ENCODE peak calls at places on chromosomes 6 and 20, in five cellular contexts. One of them, this sample, is unnamed.

GRCh38 chr20:63703976-63704748 is 3.6 kb downstream of the ARFRP1 start:
- DNase-seq in dorsolateral prefrontal cortex: peak
- DNase-seq in left lung: no peak
- DNase-seq in kidney epithelial cell: no peak
- DNase-seq in heart left ventricle: no peak
- DNase-seq in this sample: no peak

GRCh38 chr6:64293298-64293697 is 657.7 kb downstream of the PHF3 start:
- DNase-seq in heart left ventricle: no peak
- DNase-seq in left lung: no peak
- DNase-seq in kidney epithelial cell: no peak
- DNase-seq in dorsolateral prefrontal cortex: no peak
- DNase-seq in this sample: no peak

GRCh38 chr6:119647309-119647708 is 297.7 kb upstream of the MAN1A1 start:
- DNase-seq in dorsolateral prefrontal cortex: no peak
- DNase-seq in kidney epithelial cell: no peak
- DNase-seq in left lung: no peak
- DNase-seq in heart left ventricle: no peak
- DNase-seq in this sample: no peak

GRCh38 chr20:58073945-58074920 is 154.2 kb downstream of the ANKRD60 start:
- DNase-seq in dorsolateral prefrontal cortex: no peak
- DNase-seq in kidney epithelial cell: no peak
- DNase-seq in heart left ventricle: no peak
- DNase-seq in left lung: peak
- DNase-seq in this sample: no peak

GRCh38 chr6:32393660-32394420 is 13.1 kb downstream of the BTNL2 start:
- DNase-seq in left lung: no peak
- DNase-seq in kidney epithelial cell: peak
- DNase-seq in dorsolateral prefrontal cortex: no peak
- DNase-seq in heart left ventricle: no peak
- DNase-seq in this sample: no peak

GRCh38 chr6:89412071-89413005 is at the start of gene RRAGD:
- DNase-seq in heart left ventricle: peak
- DNase-seq in left lung: peak
- DNase-seq in dorsolateral prefrontal cortex: peak
- DNase-seq in kidney epithelial cell: no peak
- DNase-seq in this sample: peak

GRCh38 chr6:29653452-29654038 is 3.3 kb upstream of the MOG start:
- DNase-seq in dorsolateral prefrontal cortex: no peak
- DNase-seq in kidney epithelial cell: no peak
- DNase-seq in heart left ventricle: no peak
- DNase-seq in left lung: no peak
- DNase-seq in this sample: no peak

GRCh38 chr20:38372830-38373229 is 26.5 kb downstream of the LBP start:
- DNase-seq in dorsolateral prefrontal cortex: no peak
- DNase-seq in left lung: no peak
- DNase-seq in kidney epithelial cell: no peak
- DNase-seq in heart left ventricle: no peak
- DNase-seq in this sample: no peak

GRCh38 chr20:51636123-51636522 is 93.6 kb upstream of the NFATC2 start:
- DNase-seq in left lung: no peak
- DNase-seq in dorsolateral prefrontal cortex: no peak
- DNase-seq in kidney epithelial cell: no peak
- DNase-seq in heart left ventricle: no peak
- DNase-seq in this sample: no peak

GRCh38 chr6:16761469-16762264 is 407 bp upstream of the ATXN1 start:
- DNase-seq in left lung: peak
- DNase-seq in kidney epithelial cell: no peak
- DNase-seq in heart left ventricle: peak
- DNase-seq in dorsolateral prefrontal cortex: peak
- DNase-seq in this sample: peak

GRCh38 chr6:116246089-116246488 is 7.8 kb downstream of the TSPYL4 start:
- DNase-seq in kidney epithelial cell: no peak
- DNase-seq in left lung: no peak
- DNase-seq in heart left ventricle: no peak
- DNase-seq in dorsolateral prefrontal cortex: no peak
- DNase-seq in this sample: no peak

GRCh38 chr6:114096553-114097172 is 125.7 kb upstream of the HDAC2 start:
- DNase-seq in dorsolateral prefrontal cortex: no peak
- DNase-seq in left lung: no peak
- DNase-seq in kidney epithelial cell: no peak
- DNase-seq in heart left ventricle: no peak
- DNase-seq in this sample: no peak

GRCh38 chr6:39037707-39038106 is 10.9 kb upstream of the GLP1R start:
- DNase-seq in dorsolateral prefrontal cortex: no peak
- DNase-seq in heart left ventricle: no peak
- DNase-seq in left lung: no peak
- DNase-seq in kidney epithelial cell: no peak
- DNase-seq in this sample: no peak

DNA sequence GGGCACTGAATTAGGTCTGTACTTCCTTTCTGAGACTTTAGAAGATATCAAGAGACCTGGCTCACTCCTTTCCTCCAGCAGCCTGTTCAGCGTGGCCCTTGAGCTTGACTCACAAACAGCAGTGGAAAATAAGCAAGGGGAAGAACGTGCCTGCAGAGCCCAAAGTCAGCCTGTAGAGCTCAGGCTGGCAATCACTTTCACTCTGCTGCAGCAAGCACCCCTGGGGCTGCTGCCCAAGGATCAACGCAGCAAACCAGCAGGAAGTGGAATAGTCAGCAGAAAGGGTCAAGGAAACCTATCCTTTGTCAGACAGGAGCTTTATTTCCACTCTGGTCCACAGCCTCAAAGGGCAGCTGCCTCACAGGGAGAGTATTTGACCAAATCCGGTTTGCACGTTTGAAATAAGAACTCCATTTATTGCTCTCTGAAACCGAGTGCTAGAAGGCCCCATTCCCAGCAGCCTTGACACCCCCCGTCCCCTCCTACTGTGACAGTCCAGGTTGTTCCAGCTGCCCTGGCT is 77.4 kb downstream of the PRDM1 start:
- DNase-seq in kidney epithelial cell: no peak
- DNase-seq in dorsolateral prefrontal cortex: no peak
- DNase-seq in heart left ventricle: no peak
- DNase-seq in left lung: peak
- DNase-seq in this sample: no peak
- TF ChIP-seq CTCF in kidney epithelial cell: no peak
- TF ChIP-seq CTCF in dorsolateral prefrontal cortex: no peak
- TF ChIP-seq CTCF in heart left ventricle: no peak
- TF ChIP-seq CTCF in left lung: no peak
- TF ChIP-seq CTCF in this sample: no peak

GRCh38 chr20:2010533-2010932 is 16.7 kb upstream of the PDYN start:
- DNase-seq in dorsolateral prefrontal cortex: no peak
- DNase-seq in kidney epithelial cell: no peak
- DNase-seq in left lung: no peak
- DNase-seq in heart left ventricle: no peak
- DNase-seq in this sample: no peak
- TF ChIP-seq CTCF in dorsolateral prefrontal cortex: no peak
- TF ChIP-seq CTCF in kidney epithelial cell: no peak
- TF ChIP-seq CTCF in left lung: no peak
- TF ChIP-seq CTCF in heart left ventricle: no peak
- TF ChIP-seq CTCF in this sample: no peak

GRCh38 chr6:5215799-5216198 is 45.0 kb downstream of the LYRM4 start:
- DNase-seq in kidney epithelial cell: no peak
- DNase-seq in left lung: no peak
- DNase-seq in heart left ventricle: no peak
- DNase-seq in dorsolateral prefrontal cortex: no peak
- DNase-seq in this sample: no peak

GRCh38 chr6:5214570-5215052 is 46.1 kb downstream of the LYRM4 start:
- DNase-seq in heart left ventricle: no peak
- DNase-seq in kidney epithelial cell: no peak
- DNase-seq in left lung: no peak
- DNase-seq in dorsolateral prefrontal cortex: peak
- DNase-seq in this sample: peak

GRCh38 chr6:5215181-5215580 is 45.6 kb downstream of the LYRM4 start:
- DNase-seq in kidney epithelial cell: peak
- DNase-seq in dorsolateral prefrontal cortex: no peak
- DNase-seq in left lung: no peak
- DNase-seq in heart left ventricle: no peak
- DNase-seq in this sample: no peak

GRCh38 chr6:5219292-5219691 is 41.5 kb downstream of the LYRM4 start:
- DNase-seq in kidney epithelial cell: no peak
- DNase-seq in dorsolateral prefrontal cortex: no peak
- DNase-seq in left lung: no peak
- DNase-seq in heart left ventricle: no peak
- DNase-seq in this sample: no peak

GRCh38 chr6:5213851-5214507 is 46.8 kb downstream of the LYRM4 start:
- DNase-seq in left lung: no peak
- DNase-seq in dorsolateral prefrontal cortex: no peak
- DNase-seq in kidney epithelial cell: no peak
- DNase-seq in heart left ventricle: no peak
- DNase-seq in this sample: no peak
- TF ChIP-seq CTCF in left lung: no peak
- TF ChIP-seq CTCF in dorsolateral prefrontal cortex: no peak
- TF ChIP-seq CTCF in kidney epithelial cell: no peak
- TF ChIP-seq CTCF in heart left ventricle: peak
- TF ChIP-seq CTCF in this sample: no peak

DNA sequence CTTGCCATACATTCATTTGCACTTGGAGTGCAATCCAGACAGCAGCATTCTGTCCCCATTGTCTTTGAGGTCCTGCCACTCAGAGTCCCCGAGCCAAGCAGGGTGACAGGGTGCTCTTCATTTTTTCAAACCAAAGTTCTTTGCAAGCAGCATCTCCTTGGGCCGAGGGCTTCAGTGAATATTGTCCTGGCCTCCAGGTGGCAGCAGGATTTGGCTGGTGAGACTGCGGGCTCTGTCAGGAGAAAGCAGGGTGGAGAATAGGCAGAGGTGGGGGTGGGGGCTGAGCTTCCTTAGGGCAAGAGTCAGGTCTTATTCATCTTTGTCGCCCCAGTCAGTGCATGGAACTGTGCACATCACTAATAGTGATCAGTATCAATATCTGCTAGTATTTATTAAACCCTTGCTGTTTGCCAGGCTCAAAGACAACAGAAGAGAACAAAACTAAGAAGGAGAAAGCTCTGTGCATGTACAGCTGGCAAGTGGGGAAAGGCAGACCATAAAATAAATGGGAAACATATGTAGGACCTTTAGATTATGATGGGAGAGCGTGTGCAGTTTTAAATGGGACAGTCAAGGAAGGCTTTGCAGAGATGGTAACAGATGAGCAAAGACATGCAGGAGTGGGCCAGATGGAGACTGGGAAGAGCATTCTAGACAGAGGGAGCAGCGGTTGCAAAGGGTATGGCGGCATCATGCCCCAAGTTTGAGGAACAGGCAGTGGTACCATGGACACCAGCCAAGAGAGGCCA is 260.2 kb downstream of the NRN1 start:
- DNase-seq in dorsolateral prefrontal cortex: no peak
- DNase-seq in heart left ventricle: no peak
- DNase-seq in kidney epithelial cell: no peak
- DNase-seq in left lung: no peak
- DNase-seq in this sample: no peak
- TF ChIP-seq CTCF in dorsolateral prefrontal cortex: no peak
- TF ChIP-seq CTCF in heart left ventricle: peak
- TF ChIP-seq CTCF in kidney epithelial cell: peak
- TF ChIP-seq CTCF in left lung: no peak
- TF ChIP-seq CTCF in this sample: no peak

GRCh38 chr6:79570802-79571367 is 33.7 kb upstream of the LCA5 start:
- DNase-seq in heart left ventricle: no peak
- DNase-seq in kidney epithelial cell: no peak
- DNase-seq in dorsolateral prefrontal cortex: no peak
- DNase-seq in left lung: no peak
- DNase-seq in this sample: no peak
- TF ChIP-seq CTCF in heart left ventricle: peak
- TF ChIP-seq CTCF in kidney epithelial cell: peak
- TF ChIP-seq CTCF in dorsolateral prefrontal cortex: peak
- TF ChIP-seq CTCF in left lung: peak
- TF ChIP-seq CTCF in this sample: peak

GRCh38 chr6:1380625-1381396 is 8.6 kb upstream of the FOXF2 start:
- DNase-seq in left lung: no peak
- DNase-seq in dorsolateral prefrontal cortex: no peak
- DNase-seq in kidney epithelial cell: no peak
- DNase-seq in heart left ventricle: no peak
- DNase-seq in this sample: no peak

GRCh38 chr6:1382331-1382882 is 7.0 kb upstream of the FOXF2 start:
- DNase-seq in kidney epithelial cell: no peak
- DNase-seq in heart left ventricle: no peak
- DNase-seq in left lung: no peak
- DNase-seq in dorsolateral prefrontal cortex: no peak
- DNase-seq in this sample: peak

GRCh38 chr6:1379810-1380198 is 9.6 kb upstream of the FOXF2 start:
- DNase-seq in heart left ventricle: no peak
- DNase-seq in dorsolateral prefrontal cortex: no peak
- DNase-seq in kidney epithelial cell: no peak
- DNase-seq in left lung: no peak
- DNase-seq in this sample: no peak

GRCh38 chr6:1382883-1383728 is 6.3 kb upstream of the FOXF2 start:
- DNase-seq in left lung: no peak
- DNase-seq in kidney epithelial cell: no peak
- DNase-seq in dorsolateral prefrontal cortex: no peak
- DNase-seq in heart left ventricle: no peak
- DNase-seq in this sample: peak

GRCh38 chr6:1381397-1382330 is 7.7 kb upstream of the FOXF2 start:
- DNase-seq in left lung: no peak
- DNase-seq in heart left ventricle: no peak
- DNase-seq in kidney epithelial cell: no peak
- DNase-seq in dorsolateral prefrontal cortex: peak
- DNase-seq in this sample: peak
- TF ChIP-seq CTCF in left lung: peak
- TF ChIP-seq CTCF in heart left ventricle: peak
- TF ChIP-seq CTCF in kidney epithelial cell: peak
- TF ChIP-seq CTCF in dorsolateral prefrontal cortex: peak
- TF ChIP-seq CTCF in this sample: peak

DNA sequence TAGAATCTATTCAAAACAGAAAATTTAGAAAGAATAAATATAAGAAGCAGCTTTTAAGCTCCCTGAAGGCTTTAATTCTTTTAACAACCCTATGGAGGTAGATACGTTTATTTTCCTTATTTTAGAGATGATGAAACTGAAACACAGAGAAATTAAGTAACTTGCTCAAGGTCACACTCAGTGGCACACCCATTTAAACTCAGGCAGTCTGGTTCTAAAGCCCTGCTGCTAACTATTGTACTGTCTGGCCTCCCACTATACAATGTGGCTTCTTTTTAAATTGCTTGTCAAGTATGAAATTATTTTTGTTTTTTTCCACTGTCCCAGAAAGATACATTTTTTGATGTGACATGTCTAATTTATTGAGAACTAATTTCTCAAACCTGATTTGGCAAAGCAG is 55.7 kb downstream of the FAM217A start:
- DNase-seq in dorsolateral prefrontal cortex: no peak
- DNase-seq in left lung: no peak
- DNase-seq in kidney epithelial cell: no peak
- DNase-seq in heart left ventricle: no peak
- DNase-seq in this sample: no peak
- TF ChIP-seq CTCF in dorsolateral prefrontal cortex: no peak
- TF ChIP-seq CTCF in left lung: no peak
- TF ChIP-seq CTCF in kidney epithelial cell: no peak
- TF ChIP-seq CTCF in heart left ventricle: no peak
- TF ChIP-seq CTCF in this sample: no peak

DNA sequence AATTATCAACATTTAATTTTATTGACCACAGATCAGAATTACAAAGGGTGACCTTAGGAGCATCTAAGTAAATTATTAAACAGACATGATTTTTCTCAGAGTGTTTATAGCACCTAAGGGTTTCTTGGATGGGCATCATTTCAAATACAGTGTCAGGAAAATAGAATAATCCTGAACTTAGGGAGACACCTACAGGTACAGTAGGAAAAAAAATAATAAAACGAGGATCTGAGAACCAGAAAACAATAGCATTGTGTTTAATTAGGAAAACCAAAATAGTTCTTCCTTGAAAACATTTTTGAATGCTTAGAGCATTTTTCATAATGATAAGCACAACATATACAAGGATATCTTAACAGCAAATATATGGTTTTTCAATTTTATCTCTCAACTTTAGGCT is 39.2 kb downstream of the MMUT start:
- DNase-seq in kidney epithelial cell: no peak
- DNase-seq in left lung: no peak
- DNase-seq in dorsolateral prefrontal cortex: no peak
- DNase-seq in heart left ventricle: no peak
- DNase-seq in this sample: no peak
- TF ChIP-seq CTCF in kidney epithelial cell: no peak
- TF ChIP-seq CTCF in left lung: no peak
- TF ChIP-seq CTCF in dorsolateral prefrontal cortex: no peak
- TF ChIP-seq CTCF in heart left ventricle: no peak
- TF ChIP-seq CTCF in this sample: no peak

This sample was measured in type B pancreatic cell.